ENCODE peak calls at places on chromosomes 11 and 22, in nine cellular contexts. E, S, X, D, G, R, T, Z and H are unnamed samples.
A peak's percentile ranks its signal among the peaks of the same experiment; 100 is the strongest.

GRCh38 chr11:78742430-78742829 is 167.8 kb upstream of the NARS2 start:
- DNase-seq in E (peak; percentile 26), S (peak; percentile 39), X (peak; percentile 98), D (peak; percentile 88), G (no peak), R (no peak), T (peak; percentile 83), Z (no peak), H (peak; percentile 45)

GRCh38 chr22:30371981-30372380 is 15.2 kb downstream of the CCDC157 start:
- DNase-seq in E (peak; percentile 18), S (no peak), X (no peak), D (no peak), G (no peak), R (no peak), T (no peak), Z (no peak), H (no peak)

GRCh38 chr11:36002796-36003195 is 58.9 kb downstream of the LDLRAD3 start:
- DNase-seq in E (no peak), S (no peak), X (no peak), D (no peak), G (no peak), R (no peak), T (no peak), Z (no peak), H (no peak)

GRCh38 chr11:26944866-26945664 is 48.8 kb upstream of the FIBIN start:
- DNase-seq in E (no peak), S (no peak), X (no peak), D (no peak), G (no peak), R (no peak), T (no peak), Z (no peak), H (peak; percentile 97)

GRCh38 chr11:1815751-1816150 is 19.0 kb upstream of the SYT8 start:
- DNase-seq in E (no peak), S (no peak), X (no peak), D (no peak), G (no peak), R (no peak), T (no peak), Z (no peak), H (no peak)

GRCh38 chr11:73114110-73114834 is 27.8 kb downstream of the FCHSD2 start:
- DNase-seq in E (no peak), S (no peak), X (no peak), D (peak; percentile 88), G (no peak), R (no peak), T (peak; percentile 16), Z (no peak), H (no peak)

GRCh38 chr11:120129570-120129969 is 8.3 kb downstream of the TRIM29 start:
- DNase-seq in E (no peak), S (no peak), X (no peak), D (no peak), G (no peak), R (no peak), T (no peak), Z (no peak), H (no peak)

GRCh38 chr11:57224537-57224936 is 12.5 kb downstream of the APLNR start:
- DNase-seq in E (no peak), S (no peak), X (no peak), D (peak; percentile 56), G (no peak), R (no peak), T (peak; percentile 51), Z (no peak), H (peak; percentile 49)

GRCh38 chr11:34756591-34756990 is 135.7 kb downstream of the EHF start:
- DNase-seq in E (no peak), S (no peak), X (no peak), D (peak; percentile 66), G (no peak), R (no peak), T (no peak), Z (no peak), H (no peak)

GRCh38 chr11:65404210-65404609 is 17.8 kb downstream of the FRMD8 start:
- DNase-seq in E (no peak), S (no peak), X (no peak), D (no peak), G (no peak), R (no peak), T (no peak), Z (no peak), H (no peak)

GRCh38 chr11:11780843-11781242 is 60.9 kb upstream of the USP47 start:
- DNase-seq in E (no peak), S (peak; percentile 32), X (peak; percentile 70), D (peak; percentile 9), G (no peak), R (no peak), T (no peak), Z (no peak), H (no peak)

GRCh38 chr11:6813651-6814050 is 14.2 kb upstream of the OR6A2 start:
- DNase-seq in E (no peak), S (no peak), X (no peak), D (no peak), G (no peak), R (no peak), T (peak; percentile 63), Z (no peak), H (no peak)

GRCh38 chr11:73188301-73188700 is 29.8 kb upstream of the P2RY2 start:
- DNase-seq in E (no peak), S (no peak), X (no peak), D (no peak), G (no peak), R (no peak), T (no peak), Z (no peak), H (no peak)

GRCh38 chr11:18700375-18700774 is 1.8 kb downstream of the TMEM86A start:
- DNase-seq in E (no peak), S (peak; percentile 9), X (no peak), D (peak; percentile 33), G (no peak), R (no peak), T (peak; percentile 83), Z (no peak), H (no peak)

GRCh38 chr11:44848203-44848962 is 102.3 kb downstream of the TP53I11 start:
- DNase-seq in E (no peak), S (no peak), X (no peak), D (no peak), G (no peak), R (no peak), T (no peak), Z (no peak), H (no peak)

GRCh38 chr11:12069053-12069676 is 41.2 kb upstream of the MICAL2 start:
- DNase-seq in E (no peak), S (no peak), X (no peak), D (no peak), G (no peak), R (no peak), T (no peak), Z (no peak), H (no peak)

GRCh38 chr11:133082851-133083488 is 449.3 kb downstream of the OPCML start:
- DNase-seq in E (peak; percentile 22), S (peak; percentile 44), X (peak; percentile 62), D (no peak), G (no peak), R (peak; percentile 23), T (peak; percentile 3), Z (peak; percentile 44), H (peak; percentile 21)

GRCh38 chr22:29524440-29525191 is 28.9 kb downstream of the THOC5 start:
- DNase-seq in E (no peak), S (peak; percentile 34), X (no peak), D (peak; percentile 26), G (no peak), R (peak; percentile 15), T (peak; percentile 29), Z (peak; percentile 40), H (peak; percentile 25)

GRCh38 chr11:122423283-122423682 is 232.2 kb upstream of the UBASH3B start:
- DNase-seq in E (no peak), S (no peak), X (no peak), D (no peak), G (no peak), R (no peak), T (no peak), Z (no peak), H (no peak)

GRCh38 chr11:72012897-72013721 is 14.4 kb downstream of the IL18BP start:
- DNase-seq in E (no peak), S (no peak), X (no peak), D (peak; percentile 39), G (no peak), R (no peak), T (no peak), Z (no peak), H (peak; percentile 89)

GRCh38 chr22:44129614-44129976 is 51.1 kb upstream of the PARVG start:
- DNase-seq in E (no peak), S (no peak), X (no peak), D (no peak), G (no peak), R (no peak), T (no peak), Z (peak; percentile 83), H (peak; percentile 60)

GRCh38 chr11:119673389-119674336 is 55.3 kb downstream of the NECTIN1 start:
- DNase-seq in E (no peak), S (no peak), X (peak; percentile 18), D (no peak), G (no peak), R (no peak), T (no peak), Z (no peak), H (no peak)

GRCh38 chr11:67022341-67022933 is 497 bp upstream of the SYT12 start:
- DNase-seq in E (no peak), S (peak; percentile 75), X (peak; percentile 24), D (peak; percentile 96), G (peak; percentile 58), R (peak; percentile 85), T (peak; percentile 94), Z (peak; percentile 50), H (peak; percentile 67)

GRCh38 chr11:13354335-13354734 is 76.7 kb downstream of the BMAL1 start:
- DNase-seq in E (no peak), S (no peak), X (no peak), D (peak; percentile 40), G (no peak), R (peak; percentile 35), T (peak; percentile 31), Z (peak; percentile 26), H (peak; percentile 22)

GRCh38 chr11:6571434-6572008 is 31.9 kb downstream of the RRP8 start:
- DNase-seq in E (no peak), S (no peak), X (no peak), D (no peak), G (no peak), R (no peak), T (no peak), Z (no peak), H (no peak)

GRCh38 chr22:39661842-39662676 is 91.5 kb downstream of the CACNA1I start:
- DNase-seq in E (no peak), S (no peak), X (no peak), D (no peak), G (no peak), R (no peak), T (no peak), Z (no peak), H (no peak)

GRCh38 chr22:41517172-41518047 is 26.9 kb downstream of the POLR3H start:
- DNase-seq in E (no peak), S (peak; percentile 25), X (peak; percentile 18), D (peak; percentile 70), G (peak; percentile 48), R (peak; percentile 73), T (peak; percentile 33), Z (peak; percentile 53), H (peak; percentile 58)

GRCh38 chr11:115659061-115659963 is 155.1 kb upstream of the CADM1 start:
- DNase-seq in E (no peak), S (peak; percentile 95), X (peak; percentile 49), D (no peak), G (no peak), R (peak; percentile 41), T (peak; percentile 35), Z (no peak), H (no peak)

GRCh38 chr22:32511274-32511673 is 36.7 kb downstream of the FBXO7 start:
- DNase-seq in E (no peak), S (no peak), X (no peak), D (no peak), G (no peak), R (no peak), T (no peak), Z (no peak), H (no peak)

GRCh38 chr11:13594045-13594444 is 74.4 kb upstream of the FAR1 start:
- DNase-seq in E (no peak), S (no peak), X (no peak), D (no peak), G (no peak), R (no peak), T (no peak), Z (no peak), H (no peak)

GRCh38 chr11:106840993-106841392 is 177.3 kb downstream of the GUCY1A2 start:
- DNase-seq in E (no peak), S (no peak), X (no peak), D (no peak), G (no peak), R (no peak), T (no peak), Z (no peak), H (no peak)